ENCODE peak calls at places on chromosomes 4 and X, in ten cellular contexts. One of them, this sample, is unnamed.

GRCh38 chr4:40749717-40750460 is at the start of gene NSUN7:
- DNase-seq in iris pigment epithelial cell: peak; percentile 46
- DNase-seq in neural crest cell: peak; percentile 63
- DNase-seq in CD8-positive, alpha-beta T cell: no peak
- DNase-seq in psoas muscle: peak; percentile 18
- DNase-seq in cardiac muscle cell: peak; percentile 79
- DNase-seq in tibial nerve: no peak
- DNase-seq in DMS53: peak; percentile 97
- DNase-seq in NCI-H524: peak; percentile 72
- DNase-seq in RWPE1: peak; percentile 34
- DNase-seq in this sample: no peak

GRCh38 chr4:127162741-127163140 is 470.0 kb upstream of the INTU start:
- DNase-seq in iris pigment epithelial cell: peak; percentile 89
- DNase-seq in neural crest cell: no peak
- DNase-seq in CD8-positive, alpha-beta T cell: no peak
- DNase-seq in psoas muscle: no peak
- DNase-seq in cardiac muscle cell: no peak
- DNase-seq in tibial nerve: no peak
- DNase-seq in DMS53: no peak
- DNase-seq in NCI-H524: no peak
- DNase-seq in RWPE1: no peak
- DNase-seq in this sample: no peak

GRCh38 chr4:87882321-87882720 is 49.6 kb downstream of the MEPE start:
- DNase-seq in iris pigment epithelial cell: peak; percentile 72
- DNase-seq in neural crest cell: no peak
- DNase-seq in CD8-positive, alpha-beta T cell: no peak
- DNase-seq in psoas muscle: no peak
- DNase-seq in cardiac muscle cell: no peak
- DNase-seq in tibial nerve: no peak
- DNase-seq in DMS53: no peak
- DNase-seq in NCI-H524: no peak
- DNase-seq in RWPE1: no peak
- DNase-seq in this sample: no peak

GRCh38 chr4:8832130-8832930 is 39.3 kb downstream of the HMX1 start:
- DNase-seq in iris pigment epithelial cell: peak; percentile 6
- DNase-seq in neural crest cell: no peak
- DNase-seq in CD8-positive, alpha-beta T cell: no peak
- DNase-seq in psoas muscle: no peak
- DNase-seq in cardiac muscle cell: no peak
- DNase-seq in tibial nerve: no peak
- DNase-seq in DMS53: no peak
- DNase-seq in NCI-H524: peak; percentile 48
- DNase-seq in RWPE1: no peak
- DNase-seq in this sample: no peak

GRCh38 chr4:35124116-35124515 is 1120.2 kb downstream of the ARAP2 start:
- DNase-seq in iris pigment epithelial cell: peak; percentile 7
- DNase-seq in neural crest cell: no peak
- DNase-seq in CD8-positive, alpha-beta T cell: no peak
- DNase-seq in psoas muscle: no peak
- DNase-seq in cardiac muscle cell: no peak
- DNase-seq in tibial nerve: no peak
- DNase-seq in DMS53: no peak
- DNase-seq in NCI-H524: no peak
- DNase-seq in RWPE1: no peak
- DNase-seq in this sample: no peak

GRCh38 chr4:23878912-23879732 is 10.7 kb downstream of the PPARGC1A start:
- DNase-seq in iris pigment epithelial cell: no peak
- DNase-seq in neural crest cell: no peak
- DNase-seq in CD8-positive, alpha-beta T cell: no peak
- DNase-seq in psoas muscle: no peak
- DNase-seq in cardiac muscle cell: peak; percentile 73
- DNase-seq in tibial nerve: no peak
- DNase-seq in DMS53: peak; percentile 9
- DNase-seq in NCI-H524: no peak
- DNase-seq in RWPE1: no peak
- DNase-seq in this sample: no peak

GRCh38 chr4:53962516-53963225 is 101.7 kb downstream of the CHIC2 start:
- DNase-seq in iris pigment epithelial cell: peak; percentile 90
- DNase-seq in neural crest cell: no peak
- DNase-seq in CD8-positive, alpha-beta T cell: no peak
- DNase-seq in psoas muscle: no peak
- DNase-seq in cardiac muscle cell: peak; percentile 43
- DNase-seq in tibial nerve: no peak
- DNase-seq in DMS53: no peak
- DNase-seq in NCI-H524: no peak
- DNase-seq in RWPE1: peak; percentile 41
- DNase-seq in this sample: no peak

GRCh38 chr4:117700111-117700892 is 334.0 kb upstream of the NDST3 start:
- DNase-seq in iris pigment epithelial cell: no peak
- DNase-seq in neural crest cell: no peak
- DNase-seq in CD8-positive, alpha-beta T cell: no peak
- DNase-seq in psoas muscle: no peak
- DNase-seq in cardiac muscle cell: peak; percentile 16
- DNase-seq in tibial nerve: no peak
- DNase-seq in DMS53: peak; percentile 35
- DNase-seq in NCI-H524: no peak
- DNase-seq in RWPE1: no peak
- DNase-seq in this sample: peak; percentile 0

GRCh38 chr4:13160906-13161305 is 323.2 kb downstream of the RAB28 start:
- DNase-seq in iris pigment epithelial cell: peak; percentile 31
- DNase-seq in neural crest cell: no peak
- DNase-seq in CD8-positive, alpha-beta T cell: no peak
- DNase-seq in psoas muscle: no peak
- DNase-seq in cardiac muscle cell: no peak
- DNase-seq in tibial nerve: no peak
- DNase-seq in DMS53: peak; percentile 85
- DNase-seq in NCI-H524: no peak
- DNase-seq in RWPE1: no peak
- DNase-seq in this sample: no peak

GRCh38 chr4:145716200-145716599 is 36.3 kb downstream of the C4orf51 start:
- DNase-seq in iris pigment epithelial cell: peak; percentile 37
- DNase-seq in neural crest cell: no peak
- DNase-seq in CD8-positive, alpha-beta T cell: no peak
- DNase-seq in psoas muscle: peak; percentile 18
- DNase-seq in cardiac muscle cell: no peak
- DNase-seq in tibial nerve: no peak
- DNase-seq in DMS53: peak; percentile 18
- DNase-seq in NCI-H524: peak; percentile 28
- DNase-seq in RWPE1: no peak
- DNase-seq in this sample: no peak

GRCh38 chrX:71315917-71316316 is 14.4 kb downstream of the ITGB1BP2 start:
- DNase-seq in iris pigment epithelial cell: peak; percentile 87
- DNase-seq in neural crest cell: no peak
- DNase-seq in CD8-positive, alpha-beta T cell: no peak
- DNase-seq in psoas muscle: no peak
- DNase-seq in cardiac muscle cell: no peak
- DNase-seq in tibial nerve: no peak
- DNase-seq in DMS53: no peak
- DNase-seq in NCI-H524: no peak
- DNase-seq in RWPE1: no peak
- DNase-seq in this sample: no peak

GRCh38 chr4:57147335-57148060 is 37.3 kb upstream of the IGFBP7 start:
- DNase-seq in iris pigment epithelial cell: peak; percentile 95
- DNase-seq in neural crest cell: no peak
- DNase-seq in CD8-positive, alpha-beta T cell: no peak
- DNase-seq in psoas muscle: no peak
- DNase-seq in cardiac muscle cell: no peak
- DNase-seq in tibial nerve: no peak
- DNase-seq in DMS53: no peak
- DNase-seq in NCI-H524: no peak
- DNase-seq in RWPE1: no peak
- DNase-seq in this sample: no peak

This sample was measured in midbrain.